ENCODE peak calls at places on chromosome 2, in four cellular contexts. P, K, B and C are unnamed samples. For H3K9me3, the result is how much of the 10 kb centered on the place peaks cover.

GRCh38 chr2:223580951-223581350 is 21.2 kb downstream of the SCG2 start:
- DNase-seq in P (no peak), K (no peak), B (no peak), C (no peak)

GRCh38 chr2:10273215-10274175 is 29.2 kb upstream of the HPCAL1 start:
- DNase-seq in P (no peak), K (no peak), B (peak), C (peak)

GRCh38 chr2:26243643-26244478 is 571 bp downstream of the HADHA start:
- DNase-seq in K (no peak), B (no peak), P (no peak), C (no peak)

GRCh38 chr2:121346886-121347285 is 61.9 kb upstream of the TFCP2L1 start:
- DNase-seq in P (peak), K (no peak), B (no peak), C (no peak)

GRCh38 chr2:70190086-70190412 is 770 bp downstream of the C2orf42 start:
- DNase-seq in P (no peak), B (no peak), K (no peak), C (peak)

GRCh38 chr2:45258251-45258775 is 249.1 kb upstream of the SIX2 start:
- DNase-seq in B (no peak), P (no peak), K (no peak), C (no peak)

GRCh38 chr2:179467927-179468326 is 203.3 kb upstream of the SESTD1 start:
- DNase-seq in B (no peak), P (no peak), K (no peak), C (no peak)

GRCh38 chr2:212088353-212088752 is 450.2 kb downstream of the ERBB4 start:
- DNase-seq in P (no peak), B (no peak), K (no peak), C (no peak)

DNA sequence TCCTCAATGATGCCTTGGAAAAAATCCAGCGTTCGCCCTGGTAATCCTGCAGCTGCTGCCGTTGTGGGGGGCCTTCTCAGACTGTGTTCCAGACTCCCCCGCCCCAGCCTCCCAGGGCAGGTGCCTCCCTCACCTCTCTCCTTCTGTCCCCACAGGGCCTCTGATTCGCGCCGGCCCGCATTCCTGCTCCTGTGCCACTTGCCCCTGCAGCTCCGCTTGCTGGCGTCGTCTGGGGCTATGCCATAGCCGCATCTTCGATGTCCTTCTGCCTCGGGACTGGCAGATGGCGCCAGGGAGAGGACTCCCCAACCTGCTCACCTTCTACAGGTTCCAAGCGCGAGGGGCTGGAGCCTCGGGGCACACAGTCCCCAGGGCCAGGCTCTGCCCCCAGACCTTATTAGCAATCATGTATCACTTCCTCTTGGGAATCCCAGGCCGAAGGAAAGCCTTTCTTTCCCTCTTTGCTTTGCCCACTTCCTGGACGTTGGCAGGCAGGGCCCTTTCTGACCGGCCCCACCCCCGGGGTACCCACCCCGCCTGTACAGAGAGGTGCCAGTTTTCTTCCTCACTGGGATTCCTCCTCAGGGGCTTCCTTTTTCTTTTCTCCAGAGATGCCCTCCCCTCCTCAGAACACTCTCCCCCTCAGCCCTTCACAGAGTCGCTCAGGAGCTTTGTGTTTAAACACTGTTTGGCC is 4.4 kb downstream of the SPATA3 start:
- DNase-seq in B (no peak), P (no peak), K (no peak), C (no peak)
- TF ChIP-seq CTCF in B (no peak), P (no peak), K (no peak), C (no peak)

DNA sequence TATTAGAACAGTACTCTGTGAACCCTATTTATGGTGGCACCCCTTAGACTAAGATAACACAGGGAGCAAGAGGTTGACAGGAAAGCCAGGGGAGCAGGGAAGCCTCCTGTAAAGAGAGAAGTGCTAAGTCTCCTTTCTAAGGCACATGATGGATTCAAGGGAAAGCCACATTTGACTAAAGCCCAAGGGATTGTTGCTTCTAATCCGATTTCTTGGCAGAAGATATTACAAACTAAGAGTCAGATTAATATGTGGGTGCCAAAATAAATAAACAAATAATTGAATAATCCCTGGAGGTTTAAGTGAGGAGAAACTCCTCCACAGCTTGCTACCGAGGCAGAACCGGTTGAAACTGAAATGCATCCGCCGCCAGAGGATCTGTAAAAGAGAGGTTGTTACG is 333.2 kb downstream of the SOX11 start:
- DNase-seq in K (no peak), B (no peak), P (no peak), C (no peak)
- H3K9me3 ChIP-seq in K (under half), B (under half), P (under half), C (under half)

DNA sequence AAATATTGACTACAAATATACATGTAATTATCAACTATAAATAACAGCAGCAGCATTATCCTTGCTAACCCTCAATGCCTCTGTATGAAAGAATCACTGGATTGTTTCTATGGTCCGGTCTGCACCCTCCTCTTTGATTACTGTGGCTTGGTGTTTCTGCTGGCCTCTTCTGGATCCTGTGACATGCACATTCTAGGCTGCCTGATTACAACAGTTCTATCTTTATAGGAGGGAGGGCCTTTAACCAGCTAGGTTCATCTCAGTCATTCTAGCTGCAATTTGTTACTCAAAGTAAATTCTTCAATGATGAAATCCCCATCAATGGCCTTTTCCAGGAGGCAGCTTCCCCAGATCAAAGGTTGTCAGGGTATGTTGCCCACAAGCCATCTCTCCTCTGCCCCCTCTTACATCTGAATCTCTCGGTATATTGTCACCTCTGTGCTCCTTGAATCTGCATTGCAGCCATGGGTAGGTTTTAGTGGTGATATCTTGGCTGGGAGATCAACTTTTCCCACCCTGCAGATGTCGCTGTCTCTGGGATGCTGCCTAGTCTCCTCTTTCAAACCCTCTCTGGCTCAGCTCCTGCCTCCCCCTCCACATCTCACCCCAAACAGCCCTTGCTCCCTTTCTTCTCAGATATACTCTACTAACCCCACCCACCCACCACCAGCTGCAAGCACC is 106.3 kb upstream of the BZW1 start:
- DNase-seq in B (no peak), P (no peak), K (no peak), C (no peak)
- TF ChIP-seq CTCF in B (no peak), P (no peak), K (no peak), C (no peak)

GRCh38 chr2:172525601-172526000 is 30.3 kb upstream of the PDK1 start:
- DNase-seq in P (no peak), K (no peak), B (no peak), C (no peak)
- H3K9me3 ChIP-seq in P (under half), K (under half), B (under half), C (under half)